ENCODE peak calls at places on chromosomes 6 and 20, in nine cellular contexts. E is body of pancreas; Q is nucleus accumbens; D is fibroblast of pulmonary artery; N is AG09319; C is DMS 273 treated with DMSO at 0.1 percent for 48 hours; A is posterior cingulate gyrus; W is CD4-positive, alpha-beta T cell; O is activated T-cell treated with anti-CD3 and anti-CD28 coated beads, Interleukin-2, amount 50 U/mL, for 4 hours. U is an unnamed sample.

GRCh38 chr20:17417221-17417620 is 114.0 kb downstream of the BFSP1 start:
- DNase-seq in E (no peak), Q (no peak), D (no peak), N (no peak), C (no peak), A (no peak), W (no peak), O (no peak), U (no peak)

GRCh38 chr6:98657764-98658163 is 176.6 kb upstream of the POU3F2 start:
- DNase-seq in E (peak; percentile 13), Q (no peak), D (peak; percentile 53), N (no peak), C (no peak), A (no peak), W (no peak), O (no peak), U (no peak)

GRCh38 chr6:19879663-19880062 is 42.5 kb downstream of the ID4 start:
- DNase-seq in E (no peak), Q (no peak), D (no peak), N (no peak), C (no peak), A (no peak), W (no peak), O (no peak), U (no peak)

GRCh38 chr6:1767481-1768246 is 157.9 kb downstream of the FOXC1 start:
- DNase-seq in E (no peak), Q (no peak), D (peak; percentile 56), N (peak; percentile 81), C (no peak), A (no peak), W (no peak), O (no peak), U (no peak)

GRCh38 chr6:91242614-91242949 is 655.7 kb upstream of the MAP3K7 start:
- DNase-seq in E (no peak), Q (no peak), D (no peak), N (no peak), C (no peak), A (no peak), W (no peak), O (no peak), U (no peak)

GRCh38 chr20:19487420-19487819 is 270.6 kb upstream of the RIN2 start:
- DNase-seq in E (no peak), Q (no peak), D (no peak), N (no peak), C (no peak), A (no peak), W (no peak), O (no peak), U (no peak)

GRCh38 chr6:149031545-149032317 is 284.9 kb downstream of the UST start:
- DNase-seq in E (no peak), Q (no peak), D (peak; percentile 88), N (peak; percentile 60), C (no peak), A (no peak), W (no peak), O (peak; percentile 12), U (no peak)

GRCh38 chr6:88899569-88900316 is 63.7 kb downstream of the RNGTT start:
- DNase-seq in E (no peak), Q (no peak), D (no peak), N (no peak), C (no peak), A (no peak), W (no peak), O (no peak), U (no peak)

GRCh38 chr6:111201155-111201554 is 113.9 kb downstream of the SLC16A10 start:
- DNase-seq in E (no peak), Q (no peak), D (no peak), N (no peak), C (no peak), A (no peak), W (no peak), O (no peak), U (no peak)

GRCh38 chr6:168045706-168046620 is 33.0 kb downstream of the FRMD1 start:
- DNase-seq in E (no peak), Q (no peak), D (peak; percentile 63), N (no peak), C (no peak), A (no peak), W (no peak), O (no peak), U (no peak)

GRCh38 chr6:159953091-159953581 is 15.7 kb upstream of the IGF2R start:
- DNase-seq in E (no peak), Q (no peak), D (peak; percentile 96), N (no peak), C (no peak), A (no peak), W (no peak), O (no peak), U (no peak)

GRCh38 chr6:10511477-10511876 is 9.7 kb upstream of the GCNT2 start:
- DNase-seq in E (no peak), Q (no peak), D (no peak), N (no peak), C (no peak), A (no peak), W (no peak), O (no peak), U (no peak)

GRCh38 chr6:63290507-63291049 is 29.2 kb downstream of the LGSN start:
- DNase-seq in E (no peak), Q (no peak), D (no peak), N (no peak), C (no peak), A (no peak), W (no peak), O (no peak), U (no peak)

GRCh38 chr6:2307794-2308193 is 62.4 kb upstream of the GMDS start:
- DNase-seq in E (no peak), Q (no peak), D (no peak), N (no peak), C (no peak), A (no peak), W (no peak), O (no peak), U (no peak)

GRCh38 chr20:19275630-19276071 is 63.2 kb downstream of the SLC24A3 start:
- DNase-seq in E (peak; percentile 42), Q (no peak), D (peak; percentile 10), N (peak; percentile 42), C (no peak), A (peak; percentile 29), W (no peak), O (no peak), U (no peak)

GRCh38 chr6:165655191-165655590 is 7.8 kb downstream of the PDE10A start:
- DNase-seq in E (no peak), Q (no peak), D (no peak), N (no peak), C (no peak), A (no peak), W (no peak), O (no peak), U (no peak)

GRCh38 chr6:132978685-132979084 is 164.3 kb downstream of the RPS12 start:
- DNase-seq in E (no peak), Q (no peak), D (no peak), N (no peak), C (no peak), A (no peak), W (no peak), O (no peak), U (no peak)

GRCh38 chr6:26594128-26594493 is 2.6 kb upstream of the ABT1 start:
- DNase-seq in E (no peak), Q (no peak), D (no peak), N (no peak), C (no peak), A (no peak), W (no peak), O (no peak), U (no peak)

GRCh38 chr6:56334937-56335336 is 87.6 kb upstream of the COL21A1 start:
- DNase-seq in E (no peak), Q (no peak), D (peak; percentile 87), N (no peak), C (no peak), A (no peak), W (no peak), O (no peak), U (no peak)

GRCh38 chr6:2877960-2878359 is 25.1 kb downstream of the SERPINB9 start:
- DNase-seq in E (no peak), Q (no peak), D (no peak), N (no peak), C (no peak), A (no peak), W (no peak), O (no peak), U (no peak)

GRCh38 chr20:26167499-26167898 is 470.8 kb upstream of the ZNF337 start:
- DNase-seq in E (no peak), Q (no peak), D (peak; percentile 55), N (no peak), C (no peak), A (no peak), W (no peak), O (no peak), U (no peak)

GRCh38 chr6:154507209-154507898 is 3.1 kb downstream of the CNKSR3 start:
- DNase-seq in E (no peak), Q (no peak), D (no peak), N (no peak), C (no peak), A (no peak), W (no peak), O (no peak), U (no peak)

GRCh38 chr20:59159091-59159821 is 4.4 kb upstream of the ZNF831 start:
- DNase-seq in E (no peak), Q (no peak), D (no peak), N (no peak), C (no peak), A (no peak), W (peak; percentile 70), O (peak; percentile 38), U (peak; percentile 77)

U was measured in CD8-positive, alpha-beta T cell.